ENCODE peak calls at places on chromosomes 5 and 9, in six cellular contexts. One of them, this sample, is unnamed.
A peak's percentile ranks its signal among the peaks of the same experiment; 100 is the strongest.

GRCh38 chr5:124176692-124177091 is 569.7 kb downstream of the ZNF608 start:
- DNase-seq in stomach: no peak
- DNase-seq in A549: no peak
- DNase-seq in sigmoid colon: no peak
- DNase-seq in H1: no peak
- DNase-seq in HepG2: no peak
- DNase-seq in this sample: no peak

GRCh38 chr5:54772232-54773168 is 212.9 kb downstream of the ESM1 start:
- DNase-seq in stomach: no peak
- DNase-seq in A549: no peak
- DNase-seq in sigmoid colon: no peak
- DNase-seq in H1: no peak
- DNase-seq in HepG2: no peak
- DNase-seq in this sample: no peak

GRCh38 chr9:114060070-114060469 is 18.0 kb downstream of the AMBP start:
- DNase-seq in stomach: no peak
- DNase-seq in A549: no peak
- DNase-seq in sigmoid colon: no peak
- DNase-seq in H1: peak; percentile 31
- DNase-seq in HepG2: no peak
- DNase-seq in this sample: no peak

GRCh38 chr5:35229076-35230042 is 928 bp downstream of the PRLR start:
- DNase-seq in stomach: peak; percentile 68
- DNase-seq in A549: peak; percentile 23
- DNase-seq in sigmoid colon: no peak
- DNase-seq in H1: peak; percentile 79
- DNase-seq in HepG2: peak; percentile 58
- DNase-seq in this sample: no peak

GRCh38 chr5:15524712-15525111 is 24.7 kb downstream of the FBXL7 start:
- DNase-seq in stomach: no peak
- DNase-seq in A549: no peak
- DNase-seq in sigmoid colon: no peak
- DNase-seq in H1: no peak
- DNase-seq in HepG2: no peak
- DNase-seq in this sample: no peak

GRCh38 chr5:3736926-3737325 is 141.3 kb downstream of the IRX1 start:
- DNase-seq in stomach: no peak
- DNase-seq in A549: no peak
- DNase-seq in sigmoid colon: no peak
- DNase-seq in H1: no peak
- DNase-seq in HepG2: no peak
- DNase-seq in this sample: no peak

GRCh38 chr9:124654431-124654830 is 116.7 kb downstream of the NR6A1 start:
- DNase-seq in stomach: no peak
- DNase-seq in A549: no peak
- DNase-seq in sigmoid colon: no peak
- DNase-seq in H1: no peak
- DNase-seq in HepG2: no peak
- DNase-seq in this sample: no peak

GRCh38 chr9:4547016-4547415 is 56.7 kb downstream of the SLC1A1 start:
- DNase-seq in stomach: no peak
- DNase-seq in A549: no peak
- DNase-seq in sigmoid colon: no peak
- DNase-seq in H1: no peak
- DNase-seq in HepG2: no peak
- DNase-seq in this sample: no peak

GRCh38 chr5:982377-983237 is 26.0 kb upstream of the NKD2 start:
- DNase-seq in stomach: no peak
- DNase-seq in A549: peak; percentile 38
- DNase-seq in sigmoid colon: peak; percentile 67
- DNase-seq in H1: peak; percentile 88
- DNase-seq in HepG2: no peak
- DNase-seq in this sample: no peak

GRCh38 chr5:178454308-178454707 is 135.9 kb downstream of the COL23A1 start:
- DNase-seq in stomach: peak; percentile 14
- DNase-seq in A549: no peak
- DNase-seq in sigmoid colon: no peak
- DNase-seq in H1: no peak
- DNase-seq in HepG2: no peak
- DNase-seq in this sample: no peak

GRCh38 chr9:122226758-122227575 is 1.8 kb downstream of the LHX6 start:
- DNase-seq in stomach: no peak
- DNase-seq in A549: no peak
- DNase-seq in sigmoid colon: no peak
- DNase-seq in H1: peak; percentile 73
- DNase-seq in HepG2: no peak
- DNase-seq in this sample: no peak

GRCh38 chr9:12814877-12815237 is 40.0 kb downstream of the LURAP1L start:
- DNase-seq in stomach: no peak
- DNase-seq in A549: no peak
- DNase-seq in sigmoid colon: no peak
- DNase-seq in H1: no peak
- DNase-seq in HepG2: no peak
- DNase-seq in this sample: no peak

GRCh38 chr9:12815895-12816294 is 41.1 kb downstream of the LURAP1L start:
- DNase-seq in stomach: no peak
- DNase-seq in A549: peak; percentile 31
- DNase-seq in sigmoid colon: no peak
- DNase-seq in H1: no peak
- DNase-seq in HepG2: no peak
- DNase-seq in this sample: no peak

GRCh38 chr9:12813533-12813932 is 38.7 kb downstream of the LURAP1L start:
- DNase-seq in stomach: no peak
- DNase-seq in A549: no peak
- DNase-seq in sigmoid colon: no peak
- DNase-seq in H1: no peak
- DNase-seq in HepG2: no peak
- DNase-seq in this sample: no peak

GRCh38 chr9:12812710-12813109 is 37.9 kb downstream of the LURAP1L start:
- DNase-seq in stomach: no peak
- DNase-seq in A549: no peak
- DNase-seq in sigmoid colon: no peak
- DNase-seq in H1: no peak
- DNase-seq in HepG2: no peak
- DNase-seq in this sample: no peak

GRCh38 chr9:12813960-12814876 is 39.4 kb downstream of the LURAP1L start:
- DNase-seq in stomach: peak; percentile 58
- DNase-seq in A549: peak; percentile 96
- DNase-seq in sigmoid colon: peak; percentile 87
- DNase-seq in H1: no peak
- DNase-seq in HepG2: peak; percentile 92
- DNase-seq in this sample: peak; percentile 35
- TF ChIP-seq EP300 in stomach: no peak
- TF ChIP-seq EP300 in A549: peak; percentile 98
- TF ChIP-seq EP300 in sigmoid colon: peak; percentile 51
- TF ChIP-seq EP300 in H1: no peak
- TF ChIP-seq EP300 in HepG2: peak; percentile 61
- TF ChIP-seq EP300 in this sample: no peak

DNA sequence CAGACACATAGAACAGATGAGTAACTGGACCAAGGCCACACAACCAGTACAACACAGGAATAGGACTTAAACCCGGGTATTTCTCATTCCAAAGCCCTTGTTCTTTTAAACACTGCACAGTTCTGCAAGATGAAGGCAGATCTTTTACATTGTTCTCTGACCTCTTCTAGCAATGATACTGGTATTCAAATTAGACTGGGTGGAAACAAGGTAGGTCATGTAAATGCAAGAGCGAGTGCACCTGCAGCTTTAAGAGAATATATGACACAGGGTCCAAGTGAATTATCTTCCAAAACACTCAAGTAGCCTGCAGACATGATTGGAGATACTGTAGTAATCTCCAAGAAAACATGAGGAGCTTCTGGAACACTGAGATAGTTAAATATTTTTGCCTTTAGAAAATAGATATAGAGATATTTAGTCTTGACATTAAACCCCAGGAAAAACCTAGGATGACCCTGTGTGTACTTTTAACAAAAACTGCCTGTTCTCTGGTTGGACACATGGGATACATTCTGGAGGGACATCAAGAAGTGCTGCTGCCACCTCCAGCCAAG is 130.6 kb upstream of the EPB41L4A start:
- DNase-seq in stomach: no peak
- DNase-seq in A549: no peak
- DNase-seq in sigmoid colon: no peak
- DNase-seq in H1: no peak
- DNase-seq in HepG2: no peak
- DNase-seq in this sample: no peak
- TF ChIP-seq EP300 in stomach: no peak
- TF ChIP-seq EP300 in A549: no peak
- TF ChIP-seq EP300 in sigmoid colon: no peak
- TF ChIP-seq EP300 in H1: no peak
- TF ChIP-seq EP300 in HepG2: no peak
- TF ChIP-seq EP300 in this sample: no peak

DNA sequence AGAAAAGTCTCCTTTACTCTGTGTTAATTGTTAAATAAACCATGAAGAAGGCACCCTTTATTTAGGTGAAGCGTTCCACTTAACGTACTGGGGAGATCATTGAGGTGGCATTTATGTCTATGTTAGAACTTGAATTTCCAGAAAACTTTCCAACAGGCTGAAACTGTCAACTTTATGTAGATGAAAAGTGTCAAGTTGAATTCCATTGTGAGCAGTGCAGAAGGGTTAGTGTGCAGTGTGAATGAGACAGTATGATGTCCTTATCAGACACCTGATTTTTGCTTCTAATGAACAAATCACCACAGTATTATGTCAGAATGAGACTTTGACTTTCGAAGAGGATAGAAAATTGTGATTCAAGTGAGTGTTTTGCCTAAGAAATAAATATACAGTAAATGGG is 761.6 kb upstream of the SEMA6A start:
- DNase-seq in stomach: no peak
- DNase-seq in A549: no peak
- DNase-seq in sigmoid colon: no peak
- DNase-seq in H1: no peak
- DNase-seq in HepG2: no peak
- DNase-seq in this sample: no peak
- TF ChIP-seq EP300 in stomach: no peak
- TF ChIP-seq EP300 in A549: no peak
- TF ChIP-seq EP300 in sigmoid colon: no peak
- TF ChIP-seq EP300 in H1: no peak
- TF ChIP-seq EP300 in HepG2: no peak
- TF ChIP-seq EP300 in this sample: no peak

GRCh38 chr9:98860871-98861293 is 53.4 kb downstream of the GALNT12 start:
- DNase-seq in stomach: peak; percentile 31
- DNase-seq in A549: peak; percentile 48
- DNase-seq in sigmoid colon: peak; percentile 92
- DNase-seq in H1: no peak
- DNase-seq in HepG2: no peak
- DNase-seq in this sample: peak; percentile 45
- TF ChIP-seq EP300 in stomach: peak; percentile 68
- TF ChIP-seq EP300 in A549: no peak
- TF ChIP-seq EP300 in sigmoid colon: no peak
- TF ChIP-seq EP300 in H1: no peak
- TF ChIP-seq EP300 in HepG2: no peak
- TF ChIP-seq EP300 in this sample: no peak

GRCh38 chr9:115651456-115651855 is 502.1 kb upstream of the PAPPA start:
- DNase-seq in stomach: no peak
- DNase-seq in A549: no peak
- DNase-seq in sigmoid colon: no peak
- DNase-seq in H1: no peak
- DNase-seq in HepG2: no peak
- DNase-seq in this sample: no peak

GRCh38 chr9:115653231-115653630 is 500.4 kb upstream of the PAPPA start:
- DNase-seq in stomach: no peak
- DNase-seq in A549: no peak
- DNase-seq in sigmoid colon: peak; percentile 66
- DNase-seq in H1: no peak
- DNase-seq in HepG2: no peak
- DNase-seq in this sample: no peak

GRCh38 chr9:115643948-115644727 is 509.5 kb upstream of the PAPPA start:
- DNase-seq in stomach: no peak
- DNase-seq in A549: no peak
- DNase-seq in sigmoid colon: no peak
- DNase-seq in H1: no peak
- DNase-seq in HepG2: no peak
- DNase-seq in this sample: no peak

GRCh38 chr9:115650768-115651167 is 502.8 kb upstream of the PAPPA start:
- DNase-seq in stomach: no peak
- DNase-seq in A549: no peak
- DNase-seq in sigmoid colon: no peak
- DNase-seq in H1: no peak
- DNase-seq in HepG2: no peak
- DNase-seq in this sample: no peak

GRCh38 chr9:115649991-115650472 is 503.6 kb upstream of the PAPPA start:
- DNase-seq in stomach: peak; percentile 28
- DNase-seq in A549: no peak
- DNase-seq in sigmoid colon: peak; percentile 95
- DNase-seq in H1: no peak
- DNase-seq in HepG2: peak; percentile 3
- DNase-seq in this sample: peak; percentile 52
- TF ChIP-seq EP300 in stomach: peak; percentile 94
- TF ChIP-seq EP300 in A549: no peak
- TF ChIP-seq EP300 in sigmoid colon: peak; percentile 93
- TF ChIP-seq EP300 in H1: no peak
- TF ChIP-seq EP300 in HepG2: no peak
- TF ChIP-seq EP300 in this sample: peak; percentile 79

GRCh38 chr5:143559586-143559985 is 156.1 kb upstream of the NR3C1 start:
- DNase-seq in stomach: no peak
- DNase-seq in A549: no peak
- DNase-seq in sigmoid colon: no peak
- DNase-seq in H1: no peak
- DNase-seq in HepG2: no peak
- DNase-seq in this sample: no peak
- TF ChIP-seq EP300 in stomach: no peak
- TF ChIP-seq EP300 in A549: no peak
- TF ChIP-seq EP300 in sigmoid colon: no peak
- TF ChIP-seq EP300 in H1: no peak
- TF ChIP-seq EP300 in HepG2: no peak
- TF ChIP-seq EP300 in this sample: no peak

DNA sequence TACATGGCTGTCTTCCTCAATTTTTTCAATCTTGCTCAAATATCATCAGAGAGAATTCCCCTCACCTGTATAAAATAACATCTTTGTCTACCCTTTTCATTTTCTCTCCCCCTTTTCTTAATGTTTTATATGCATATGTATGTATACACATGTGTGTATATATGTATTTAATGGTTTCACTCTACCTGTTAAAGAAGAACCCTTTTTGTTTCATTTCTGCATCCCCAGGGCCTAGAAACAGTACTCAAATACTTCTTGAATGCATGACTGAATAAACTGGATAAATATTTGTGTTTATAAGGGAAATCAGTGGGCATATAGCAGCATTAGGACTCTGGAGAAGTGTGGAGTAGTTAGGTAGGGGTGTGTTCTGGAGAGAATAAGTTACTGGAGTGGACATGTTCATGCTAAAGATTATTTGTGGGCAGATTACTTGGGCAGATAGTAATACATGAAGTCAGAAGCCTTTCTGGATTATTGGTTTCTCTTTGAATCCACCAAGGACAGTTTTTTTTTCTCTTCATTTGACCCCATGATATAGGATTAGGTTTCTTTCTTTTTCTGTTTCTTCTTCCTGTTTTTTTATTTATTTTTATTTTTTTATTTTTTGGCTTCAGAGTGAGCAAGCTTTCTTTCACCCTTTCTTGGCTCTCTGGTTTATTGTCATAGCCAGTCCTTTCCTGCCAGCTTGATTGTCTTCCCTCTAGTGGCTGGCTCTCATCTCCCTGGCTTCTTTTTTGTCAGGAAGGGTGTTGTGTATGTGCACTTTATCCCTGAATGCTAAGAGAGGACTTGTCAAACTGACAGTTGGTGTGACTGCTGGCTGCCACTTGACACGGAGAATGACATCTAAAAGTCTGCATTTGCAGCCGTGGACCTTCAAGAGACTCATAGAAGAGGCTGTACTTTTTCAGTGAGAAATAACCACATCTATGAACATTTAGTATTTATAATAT is 89.3 kb downstream of the ZCCHC7 start:
- DNase-seq in stomach: no peak
- DNase-seq in A549: peak; percentile 24
- DNase-seq in sigmoid colon: no peak
- DNase-seq in H1: no peak
- DNase-seq in HepG2: peak; percentile 9
- DNase-seq in this sample: no peak
- TF ChIP-seq EP300 in stomach: no peak
- TF ChIP-seq EP300 in A549: no peak
- TF ChIP-seq EP300 in sigmoid colon: no peak
- TF ChIP-seq EP300 in H1: no peak
- TF ChIP-seq EP300 in HepG2: no peak
- TF ChIP-seq EP300 in this sample: no peak

This sample was measured in ovary.